ENCODE peak calls at places on chromosomes 16 and 17, in nine cellular contexts. One of them, this sample, is unnamed.

GRCh38 chr16:66441586-66442375 is 14.7 kb downstream of the BEAN1 start:
- DNase-seq in hepatocyte: no peak
- DNase-seq in H7: no peak
- DNase-seq in PC-3: peak
- DNase-seq in foreskin fibroblast: no peak
- DNase-seq in A549: no peak
- DNase-seq in K562: no peak
- DNase-seq in heart left ventricle: no peak
- DNase-seq in OCI-LY7: no peak
- DNase-seq in this sample: no peak

GRCh38 chr17:74356640-74357465 is 4.8 kb downstream of the BTBD17 start:
- DNase-seq in hepatocyte: peak
- DNase-seq in H7: peak
- DNase-seq in PC-3: peak
- DNase-seq in foreskin fibroblast: no peak
- DNase-seq in A549: no peak
- DNase-seq in K562: no peak
- DNase-seq in heart left ventricle: no peak
- DNase-seq in OCI-LY7: no peak
- DNase-seq in this sample: peak

GRCh38 chr17:41589301-41589700 is 2.6 kb upstream of the KRT14 start:
- DNase-seq in hepatocyte: no peak
- DNase-seq in H7: peak
- DNase-seq in PC-3: no peak
- DNase-seq in foreskin fibroblast: no peak
- DNase-seq in A549: no peak
- DNase-seq in K562: no peak
- DNase-seq in heart left ventricle: no peak
- DNase-seq in OCI-LY7: no peak
- DNase-seq in this sample: no peak

GRCh38 chr17:46081018-46081320 is 81.9 kb downstream of the STH start:
- DNase-seq in hepatocyte: no peak
- DNase-seq in H7: no peak
- DNase-seq in PC-3: no peak
- DNase-seq in foreskin fibroblast: no peak
- DNase-seq in A549: no peak
- DNase-seq in K562: no peak
- DNase-seq in heart left ventricle: no peak
- DNase-seq in OCI-LY7: no peak
- DNase-seq in this sample: no peak

GRCh38 chr17:74637912-74638311 is 14.4 kb upstream of the CD300E start:
- DNase-seq in hepatocyte: no peak
- DNase-seq in H7: no peak
- DNase-seq in PC-3: no peak
- DNase-seq in foreskin fibroblast: no peak
- DNase-seq in A549: no peak
- DNase-seq in K562: no peak
- DNase-seq in heart left ventricle: no peak
- DNase-seq in OCI-LY7: no peak
- DNase-seq in this sample: no peak

GRCh38 chr17:14037453-14037852 is 31.9 kb upstream of the COX10 start:
- DNase-seq in hepatocyte: no peak
- DNase-seq in H7: no peak
- DNase-seq in PC-3: no peak
- DNase-seq in foreskin fibroblast: no peak
- DNase-seq in A549: no peak
- DNase-seq in K562: no peak
- DNase-seq in heart left ventricle: no peak
- DNase-seq in OCI-LY7: no peak
- DNase-seq in this sample: no peak

GRCh38 chr17:10428781-10429180 is 7.0 kb upstream of the MYH8 start:
- DNase-seq in hepatocyte: no peak
- DNase-seq in H7: no peak
- DNase-seq in PC-3: no peak
- DNase-seq in foreskin fibroblast: no peak
- DNase-seq in A549: no peak
- DNase-seq in K562: no peak
- DNase-seq in heart left ventricle: no peak
- DNase-seq in OCI-LY7: no peak
- DNase-seq in this sample: no peak

GRCh38 chr17:46013502-46014165 is 14.6 kb downstream of the STH start:
- DNase-seq in hepatocyte: no peak
- DNase-seq in H7: no peak
- DNase-seq in PC-3: peak
- DNase-seq in foreskin fibroblast: peak
- DNase-seq in A549: no peak
- DNase-seq in K562: no peak
- DNase-seq in heart left ventricle: no peak
- DNase-seq in OCI-LY7: no peak
- DNase-seq in this sample: no peak

GRCh38 chr16:90004577-90004976 is 14.7 kb downstream of the DBNDD1 start:
- DNase-seq in hepatocyte: no peak
- DNase-seq in H7: no peak
- DNase-seq in PC-3: no peak
- DNase-seq in foreskin fibroblast: no peak
- DNase-seq in A549: no peak
- DNase-seq in K562: no peak
- DNase-seq in heart left ventricle: no peak
- DNase-seq in OCI-LY7: no peak
- DNase-seq in this sample: no peak

GRCh38 chr16:88437367-88437964 is 15.6 kb upstream of the ZFPM1 start:
- DNase-seq in hepatocyte: peak
- DNase-seq in H7: no peak
- DNase-seq in PC-3: peak
- DNase-seq in foreskin fibroblast: no peak
- DNase-seq in A549: peak
- DNase-seq in K562: peak
- DNase-seq in heart left ventricle: peak
- DNase-seq in OCI-LY7: peak
- DNase-seq in this sample: peak

GRCh38 chr16:67388191-67388590 is 5.1 kb downstream of the TPPP3 start:
- DNase-seq in hepatocyte: no peak
- DNase-seq in H7: peak
- DNase-seq in PC-3: no peak
- DNase-seq in foreskin fibroblast: no peak
- DNase-seq in A549: no peak
- DNase-seq in K562: no peak
- DNase-seq in heart left ventricle: no peak
- DNase-seq in OCI-LY7: no peak
- DNase-seq in this sample: no peak

GRCh38 chr17:66946251-66946650 is 18.3 kb upstream of the CACNG4 start:
- DNase-seq in hepatocyte: no peak
- DNase-seq in H7: no peak
- DNase-seq in PC-3: no peak
- DNase-seq in foreskin fibroblast: no peak
- DNase-seq in A549: no peak
- DNase-seq in K562: no peak
- DNase-seq in heart left ventricle: no peak
- DNase-seq in OCI-LY7: no peak
- DNase-seq in this sample: no peak

GRCh38 chr17:15341385-15341849 is at the start of gene TEKT3:
- DNase-seq in hepatocyte: peak
- DNase-seq in H7: peak
- DNase-seq in PC-3: no peak
- DNase-seq in foreskin fibroblast: peak
- DNase-seq in A549: peak
- DNase-seq in K562: peak
- DNase-seq in heart left ventricle: peak
- DNase-seq in OCI-LY7: no peak
- DNase-seq in this sample: peak

GRCh38 chr17:81387235-81388060 is 7.8 kb upstream of the BAHCC1 start:
- DNase-seq in hepatocyte: peak
- DNase-seq in H7: peak
- DNase-seq in PC-3: peak
- DNase-seq in foreskin fibroblast: peak
- DNase-seq in A549: peak
- DNase-seq in K562: peak
- DNase-seq in heart left ventricle: peak
- DNase-seq in OCI-LY7: no peak
- DNase-seq in this sample: peak

GRCh38 chr16:88951989-88952388 is 25.0 kb downstream of the CBFA2T3 start:
- DNase-seq in hepatocyte: no peak
- DNase-seq in H7: no peak
- DNase-seq in PC-3: no peak
- DNase-seq in foreskin fibroblast: no peak
- DNase-seq in A549: no peak
- DNase-seq in K562: no peak
- DNase-seq in heart left ventricle: no peak
- DNase-seq in OCI-LY7: no peak
- DNase-seq in this sample: no peak

GRCh38 chr17:31595666-31596381 is 204.3 kb downstream of the RAB11FIP4 start:
- DNase-seq in hepatocyte: peak
- DNase-seq in H7: no peak
- DNase-seq in PC-3: peak
- DNase-seq in foreskin fibroblast: no peak
- DNase-seq in A549: no peak
- DNase-seq in K562: no peak
- DNase-seq in heart left ventricle: no peak
- DNase-seq in OCI-LY7: no peak
- DNase-seq in this sample: peak

GRCh38 chr17:81601525-81602120 is 35.3 kb downstream of the NPLOC4 start:
- DNase-seq in hepatocyte: peak
- DNase-seq in H7: peak
- DNase-seq in PC-3: peak
- DNase-seq in foreskin fibroblast: peak
- DNase-seq in A549: peak
- DNase-seq in K562: peak
- DNase-seq in heart left ventricle: no peak
- DNase-seq in OCI-LY7: peak
- DNase-seq in this sample: peak

GRCh38 chr16:19479302-19479721 is 42.6 kb downstream of the GDE1 start:
- DNase-seq in hepatocyte: no peak
- DNase-seq in H7: no peak
- DNase-seq in PC-3: peak
- DNase-seq in foreskin fibroblast: no peak
- DNase-seq in A549: no peak
- DNase-seq in K562: no peak
- DNase-seq in heart left ventricle: no peak
- DNase-seq in OCI-LY7: no peak
- DNase-seq in this sample: no peak

GRCh38 chr16:8869212-8869987 is 594 bp upstream of the CARHSP1 start:
- DNase-seq in hepatocyte: peak
- DNase-seq in H7: peak
- DNase-seq in PC-3: no peak
- DNase-seq in foreskin fibroblast: no peak
- DNase-seq in A549: no peak
- DNase-seq in K562: peak
- DNase-seq in heart left ventricle: no peak
- DNase-seq in OCI-LY7: peak
- DNase-seq in this sample: peak

GRCh38 chr17:38448208-38448776 is 20.0 kb downstream of the ARHGAP23 start:
- DNase-seq in hepatocyte: no peak
- DNase-seq in H7: no peak
- DNase-seq in PC-3: no peak
- DNase-seq in foreskin fibroblast: no peak
- DNase-seq in A549: no peak
- DNase-seq in K562: no peak
- DNase-seq in heart left ventricle: no peak
- DNase-seq in OCI-LY7: no peak
- DNase-seq in this sample: no peak

GRCh38 chr16:12321363-12321762 is 344.8 kb downstream of the SNX29 start:
- DNase-seq in hepatocyte: no peak
- DNase-seq in H7: no peak
- DNase-seq in PC-3: no peak
- DNase-seq in foreskin fibroblast: no peak
- DNase-seq in A549: no peak
- DNase-seq in K562: no peak
- DNase-seq in heart left ventricle: no peak
- DNase-seq in OCI-LY7: peak
- DNase-seq in this sample: no peak

GRCh38 chr17:17021194-17021863 is 20.9 kb upstream of the MPRIP start:
- DNase-seq in hepatocyte: peak
- DNase-seq in H7: peak
- DNase-seq in PC-3: no peak
- DNase-seq in foreskin fibroblast: no peak
- DNase-seq in A549: peak
- DNase-seq in K562: peak
- DNase-seq in heart left ventricle: peak
- DNase-seq in OCI-LY7: no peak
- DNase-seq in this sample: peak
- H3K4me3 ChIP-seq in hepatocyte: no peak
- H3K4me3 ChIP-seq in H7: no peak
- H3K4me3 ChIP-seq in PC-3: no peak
- H3K4me3 ChIP-seq in foreskin fibroblast: no peak
- H3K4me3 ChIP-seq in A549: no peak
- H3K4me3 ChIP-seq in K562: no peak
- H3K4me3 ChIP-seq in heart left ventricle: no peak
- H3K4me3 ChIP-seq in OCI-LY7: no peak
- H3K4me3 ChIP-seq in this sample: no peak

GRCh38 chr16:35414139-35414538 is 1954.7 kb downstream of the TP53TG3F start:
- DNase-seq in hepatocyte: no peak
- DNase-seq in H7: no peak
- DNase-seq in PC-3: no peak
- DNase-seq in foreskin fibroblast: no peak
- DNase-seq in A549: no peak
- DNase-seq in K562: no peak
- DNase-seq in heart left ventricle: no peak
- DNase-seq in OCI-LY7: no peak
- DNase-seq in this sample: no peak
- H3K4me3 ChIP-seq in hepatocyte: no peak
- H3K4me3 ChIP-seq in H7: no peak
- H3K4me3 ChIP-seq in PC-3: no peak
- H3K4me3 ChIP-seq in foreskin fibroblast: no peak
- H3K4me3 ChIP-seq in A549: no peak
- H3K4me3 ChIP-seq in K562: no peak
- H3K4me3 ChIP-seq in heart left ventricle: no peak
- H3K4me3 ChIP-seq in OCI-LY7: no peak
- H3K4me3 ChIP-seq in this sample: no peak

GRCh38 chr16:10039220-10040096 is 142.8 kb downstream of the GRIN2A start:
- DNase-seq in hepatocyte: peak
- DNase-seq in H7: peak
- DNase-seq in PC-3: no peak
- DNase-seq in foreskin fibroblast: no peak
- DNase-seq in A549: peak
- DNase-seq in K562: no peak
- DNase-seq in heart left ventricle: no peak
- DNase-seq in OCI-LY7: no peak
- DNase-seq in this sample: peak
- H3K4me3 ChIP-seq in hepatocyte: peak
- H3K4me3 ChIP-seq in H7: peak
- H3K4me3 ChIP-seq in PC-3: no peak
- H3K4me3 ChIP-seq in foreskin fibroblast: peak
- H3K4me3 ChIP-seq in A549: no peak
- H3K4me3 ChIP-seq in K562: no peak
- H3K4me3 ChIP-seq in heart left ventricle: peak
- H3K4me3 ChIP-seq in OCI-LY7: no peak
- H3K4me3 ChIP-seq in this sample: no peak

GRCh38 chr17:37246085-37246484 is 129.7 kb upstream of the C17orf78 start:
- DNase-seq in hepatocyte: no peak
- DNase-seq in H7: no peak
- DNase-seq in PC-3: no peak
- DNase-seq in foreskin fibroblast: no peak
- DNase-seq in A549: no peak
- DNase-seq in K562: no peak
- DNase-seq in heart left ventricle: no peak
- DNase-seq in OCI-LY7: no peak
- DNase-seq in this sample: no peak

DNA sequence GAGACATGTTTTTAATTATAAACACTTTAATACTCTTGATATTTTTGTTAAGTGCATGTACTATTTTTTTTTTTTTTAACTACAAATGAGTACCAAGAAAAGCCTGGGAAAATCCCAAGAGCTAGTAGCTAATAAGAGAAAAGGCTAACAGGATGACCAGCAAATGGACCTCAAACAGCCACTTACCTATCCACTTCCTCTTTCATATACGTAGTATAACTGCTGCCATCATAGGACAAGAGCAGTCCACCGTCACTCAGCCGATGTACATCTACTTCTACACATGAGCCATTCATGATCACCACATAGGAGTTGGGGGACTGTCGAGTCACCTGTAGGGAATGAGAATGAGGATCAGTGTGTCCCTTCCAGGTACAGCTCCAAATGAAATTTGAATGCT is 128.0 kb upstream of the C17orf78 start:
- DNase-seq in hepatocyte: no peak
- DNase-seq in H7: no peak
- DNase-seq in PC-3: no peak
- DNase-seq in foreskin fibroblast: no peak
- DNase-seq in A549: no peak
- DNase-seq in K562: no peak
- DNase-seq in heart left ventricle: no peak
- DNase-seq in OCI-LY7: no peak
- DNase-seq in this sample: no peak
- H3K4me3 ChIP-seq in hepatocyte: no peak
- H3K4me3 ChIP-seq in H7: no peak
- H3K4me3 ChIP-seq in PC-3: no peak
- H3K4me3 ChIP-seq in foreskin fibroblast: no peak
- H3K4me3 ChIP-seq in A549: no peak
- H3K4me3 ChIP-seq in K562: no peak
- H3K4me3 ChIP-seq in heart left ventricle: no peak
- H3K4me3 ChIP-seq in OCI-LY7: no peak
- H3K4me3 ChIP-seq in this sample: no peak